ENCODE peak calls at places on chromosomes 7 and 10, in seven cellular contexts. One of them, this sample, is unnamed.

GRCh38 chr10:88115968-88116367 is 252.5 kb downstream of the PTEN start:
- DNase-seq in heart right ventricle: no peak
- DNase-seq in pancreas: no peak
- DNase-seq in mucosa of descending colon: no peak
- DNase-seq in endothelial cell: no peak
- DNase-seq in gastrocnemius medialis: no peak
- DNase-seq in ascending aorta: no peak
- DNase-seq in this sample: no peak

GRCh38 chr10:121949473-121949872 is 21.6 kb upstream of the ATE1 start:
- DNase-seq in endothelial cell: no peak
- DNase-seq in pancreas: no peak
- DNase-seq in ascending aorta: no peak
- DNase-seq in heart right ventricle: no peak
- DNase-seq in gastrocnemius medialis: no peak
- DNase-seq in mucosa of descending colon: no peak
- DNase-seq in this sample: no peak

GRCh38 chr7:55593515-55594318 is 21.4 kb upstream of the VOPP1 start:
- DNase-seq in endothelial cell: peak; percentile 80
- DNase-seq in ascending aorta: no peak
- DNase-seq in heart right ventricle: peak; percentile 73
- DNase-seq in gastrocnemius medialis: no peak
- DNase-seq in pancreas: peak; percentile 68
- DNase-seq in mucosa of descending colon: peak; percentile 87
- DNase-seq in this sample: no peak

GRCh38 chr10:74936577-74937445 is 110.4 kb downstream of the KAT6B start:
- DNase-seq in gastrocnemius medialis: no peak
- DNase-seq in pancreas: no peak
- DNase-seq in ascending aorta: no peak
- DNase-seq in heart right ventricle: no peak
- DNase-seq in endothelial cell: no peak
- DNase-seq in mucosa of descending colon: no peak
- DNase-seq in this sample: no peak

GRCh38 chr7:116330961-116331360 is 120.6 kb downstream of the TES start:
- DNase-seq in pancreas: no peak
- DNase-seq in heart right ventricle: no peak
- DNase-seq in mucosa of descending colon: no peak
- DNase-seq in gastrocnemius medialis: no peak
- DNase-seq in endothelial cell: no peak
- DNase-seq in ascending aorta: no peak
- DNase-seq in this sample: no peak

GRCh38 chr7:137874390-137874789 is 27.6 kb upstream of the DGKI start:
- DNase-seq in endothelial cell: no peak
- DNase-seq in mucosa of descending colon: no peak
- DNase-seq in pancreas: no peak
- DNase-seq in gastrocnemius medialis: no peak
- DNase-seq in heart right ventricle: no peak
- DNase-seq in ascending aorta: no peak
- DNase-seq in this sample: no peak

GRCh38 chr10:103894454-103894853 is 23.5 kb downstream of the STN1 start:
- DNase-seq in pancreas: no peak
- DNase-seq in mucosa of descending colon: no peak
- DNase-seq in endothelial cell: no peak
- DNase-seq in gastrocnemius medialis: no peak
- DNase-seq in heart right ventricle: no peak
- DNase-seq in ascending aorta: no peak
- DNase-seq in this sample: no peak

GRCh38 chr10:17811466-17811865 is 2.3 kb downstream of the MRC1 start:
- DNase-seq in heart right ventricle: no peak
- DNase-seq in mucosa of descending colon: no peak
- DNase-seq in gastrocnemius medialis: no peak
- DNase-seq in endothelial cell: no peak
- DNase-seq in ascending aorta: no peak
- DNase-seq in pancreas: no peak
- DNase-seq in this sample: no peak

GRCh38 chr7:80967536-80968297 is 48.9 kb upstream of the SEMA3C start:
- DNase-seq in heart right ventricle: no peak
- DNase-seq in ascending aorta: no peak
- DNase-seq in endothelial cell: no peak
- DNase-seq in gastrocnemius medialis: no peak
- DNase-seq in pancreas: no peak
- DNase-seq in mucosa of descending colon: no peak
- DNase-seq in this sample: no peak

GRCh38 chr7:91239171-91239604 is 25.0 kb upstream of the FZD1 start:
- DNase-seq in heart right ventricle: no peak
- DNase-seq in ascending aorta: no peak
- DNase-seq in pancreas: no peak
- DNase-seq in gastrocnemius medialis: no peak
- DNase-seq in mucosa of descending colon: peak; percentile 3
- DNase-seq in endothelial cell: peak; percentile 23
- DNase-seq in this sample: no peak

GRCh38 chr7:66521675-66522074 is 107.0 kb upstream of the KCTD7 start:
- DNase-seq in gastrocnemius medialis: no peak
- DNase-seq in endothelial cell: no peak
- DNase-seq in pancreas: no peak
- DNase-seq in ascending aorta: no peak
- DNase-seq in mucosa of descending colon: no peak
- DNase-seq in heart right ventricle: no peak
- DNase-seq in this sample: no peak

GRCh38 chr10:86364551-86365345 is 1.8 kb downstream of the GRID1 start:
- DNase-seq in mucosa of descending colon: no peak
- DNase-seq in gastrocnemius medialis: peak; percentile 5
- DNase-seq in ascending aorta: no peak
- DNase-seq in endothelial cell: peak; percentile 52
- DNase-seq in pancreas: no peak
- DNase-seq in heart right ventricle: no peak
- DNase-seq in this sample: no peak

GRCh38 chr7:19561121-19561805 is 147.6 kb downstream of the POLR1F start:
- DNase-seq in heart right ventricle: no peak
- DNase-seq in mucosa of descending colon: no peak
- DNase-seq in pancreas: no peak
- DNase-seq in endothelial cell: no peak
- DNase-seq in gastrocnemius medialis: no peak
- DNase-seq in ascending aorta: no peak
- DNase-seq in this sample: no peak

GRCh38 chr7:143882611-143883078 is 19.3 kb downstream of the TCAF1 start:
- DNase-seq in gastrocnemius medialis: peak; percentile 28
- DNase-seq in heart right ventricle: peak; percentile 85
- DNase-seq in endothelial cell: peak; percentile 66
- DNase-seq in pancreas: peak; percentile 48
- DNase-seq in mucosa of descending colon: no peak
- DNase-seq in ascending aorta: no peak
- DNase-seq in this sample: peak; percentile 44

GRCh38 chr10:127464561-127464960 is 84.5 kb upstream of the NPS start:
- DNase-seq in mucosa of descending colon: no peak
- DNase-seq in endothelial cell: no peak
- DNase-seq in gastrocnemius medialis: no peak
- DNase-seq in pancreas: no peak
- DNase-seq in heart right ventricle: no peak
- DNase-seq in ascending aorta: no peak
- DNase-seq in this sample: no peak
- TF ChIP-seq CTCF in mucosa of descending colon: no peak
- TF ChIP-seq CTCF in endothelial cell: no peak
- TF ChIP-seq CTCF in gastrocnemius medialis: no peak
- TF ChIP-seq CTCF in pancreas: no peak
- TF ChIP-seq CTCF in heart right ventricle: no peak
- TF ChIP-seq CTCF in ascending aorta: no peak
- TF ChIP-seq CTCF in this sample: no peak

GRCh38 chr10:110918633-110919348 is at the start of gene BBIP1:
- DNase-seq in heart right ventricle: peak; percentile 96
- DNase-seq in endothelial cell: peak; percentile 97
- DNase-seq in ascending aorta: no peak
- DNase-seq in mucosa of descending colon: peak; percentile 98
- DNase-seq in gastrocnemius medialis: no peak
- DNase-seq in pancreas: peak; percentile 97
- DNase-seq in this sample: no peak

GRCh38 chr10:110916554-110917346 is 2.2 kb downstream of the BBIP1 start:
- DNase-seq in heart right ventricle: no peak
- DNase-seq in ascending aorta: no peak
- DNase-seq in endothelial cell: no peak
- DNase-seq in pancreas: no peak
- DNase-seq in gastrocnemius medialis: no peak
- DNase-seq in mucosa of descending colon: no peak
- DNase-seq in this sample: peak; percentile 33

GRCh38 chr10:110918269-110918632 is 729 bp downstream of the BBIP1 start:
- DNase-seq in pancreas: no peak
- DNase-seq in gastrocnemius medialis: peak; percentile 95
- DNase-seq in mucosa of descending colon: peak; percentile 97
- DNase-seq in endothelial cell: no peak
- DNase-seq in heart right ventricle: no peak
- DNase-seq in ascending aorta: peak; percentile 82
- DNase-seq in this sample: peak; percentile 95

GRCh38 chr10:110919971-110920881 is 822 bp downstream of the SHOC2 start:
- DNase-seq in mucosa of descending colon: peak; percentile 74
- DNase-seq in heart right ventricle: peak; percentile 42
- DNase-seq in gastrocnemius medialis: peak; percentile 28
- DNase-seq in pancreas: peak; percentile 66
- DNase-seq in ascending aorta: no peak
- DNase-seq in endothelial cell: peak; percentile 36
- DNase-seq in this sample: peak; percentile 22

DNA sequence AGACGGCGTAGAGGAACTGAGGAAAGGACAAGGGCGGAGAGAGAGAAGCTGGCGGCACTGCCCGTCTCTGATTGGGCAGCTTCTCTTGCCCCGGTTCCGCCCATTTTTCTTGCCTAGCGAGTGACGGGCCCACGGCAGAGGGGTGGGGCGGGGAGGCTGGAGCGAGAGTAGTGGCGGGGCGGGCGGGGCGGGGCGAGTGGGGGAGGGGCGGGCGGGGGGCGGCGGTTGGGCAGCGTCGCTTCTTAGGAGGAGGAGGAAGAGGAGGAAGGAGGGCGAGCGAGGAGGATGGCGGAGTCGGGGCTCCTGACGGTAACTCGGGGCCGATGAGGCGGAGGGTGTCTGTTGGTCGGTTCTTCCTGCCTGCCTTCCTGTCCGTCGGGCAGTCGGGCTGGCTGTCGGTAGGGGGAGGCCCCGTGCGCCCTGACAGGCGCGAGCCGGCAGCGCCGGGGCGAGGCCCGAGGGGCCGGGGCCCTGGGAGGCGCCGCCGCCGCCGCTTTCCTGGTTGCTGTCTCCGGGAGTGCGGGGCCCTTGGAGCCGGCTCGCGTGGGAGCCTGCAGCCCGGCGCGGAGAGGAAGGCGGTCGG is at the start of gene SHOC2:
- DNase-seq in heart right ventricle: peak; percentile 98
- DNase-seq in ascending aorta: peak; percentile 100
- DNase-seq in mucosa of descending colon: no peak
- DNase-seq in pancreas: peak; percentile 99
- DNase-seq in endothelial cell: peak; percentile 68
- DNase-seq in gastrocnemius medialis: peak; percentile 100
- DNase-seq in this sample: peak; percentile 99
- TF ChIP-seq CTCF in heart right ventricle: peak; percentile 24
- TF ChIP-seq CTCF in ascending aorta: peak; percentile 11
- TF ChIP-seq CTCF in mucosa of descending colon: no peak
- TF ChIP-seq CTCF in pancreas: no peak
- TF ChIP-seq CTCF in endothelial cell: no peak
- TF ChIP-seq CTCF in gastrocnemius medialis: no peak
- TF ChIP-seq CTCF in this sample: no peak

GRCh38 chr7:104969183-104969582 is 44.8 kb upstream of the KMT2E start:
- DNase-seq in heart right ventricle: no peak
- DNase-seq in gastrocnemius medialis: no peak
- DNase-seq in pancreas: no peak
- DNase-seq in mucosa of descending colon: peak; percentile 2
- DNase-seq in ascending aorta: no peak
- DNase-seq in endothelial cell: no peak
- DNase-seq in this sample: no peak

GRCh38 chr7:104973909-104974415 is 40.0 kb upstream of the KMT2E start:
- DNase-seq in ascending aorta: no peak
- DNase-seq in endothelial cell: no peak
- DNase-seq in pancreas: no peak
- DNase-seq in gastrocnemius medialis: no peak
- DNase-seq in mucosa of descending colon: no peak
- DNase-seq in heart right ventricle: no peak
- DNase-seq in this sample: no peak

GRCh38 chr7:104973227-104973626 is 40.8 kb upstream of the KMT2E start:
- DNase-seq in heart right ventricle: no peak
- DNase-seq in gastrocnemius medialis: no peak
- DNase-seq in pancreas: no peak
- DNase-seq in ascending aorta: no peak
- DNase-seq in endothelial cell: no peak
- DNase-seq in mucosa of descending colon: no peak
- DNase-seq in this sample: no peak

GRCh38 chr7:104972510-104972909 is 41.5 kb upstream of the KMT2E start:
- DNase-seq in mucosa of descending colon: no peak
- DNase-seq in heart right ventricle: no peak
- DNase-seq in ascending aorta: no peak
- DNase-seq in pancreas: no peak
- DNase-seq in endothelial cell: no peak
- DNase-seq in gastrocnemius medialis: no peak
- DNase-seq in this sample: no peak

GRCh38 chr7:104971290-104972071 is 42.5 kb upstream of the KMT2E start:
- DNase-seq in endothelial cell: no peak
- DNase-seq in gastrocnemius medialis: peak; percentile 35
- DNase-seq in heart right ventricle: no peak
- DNase-seq in mucosa of descending colon: peak; percentile 76
- DNase-seq in pancreas: no peak
- DNase-seq in ascending aorta: no peak
- DNase-seq in this sample: peak; percentile 73
- TF ChIP-seq CTCF in endothelial cell: no peak
- TF ChIP-seq CTCF in gastrocnemius medialis: no peak
- TF ChIP-seq CTCF in heart right ventricle: no peak
- TF ChIP-seq CTCF in mucosa of descending colon: no peak
- TF ChIP-seq CTCF in pancreas: no peak
- TF ChIP-seq CTCF in ascending aorta: no peak
- TF ChIP-seq CTCF in this sample: peak; percentile 12

GRCh38 chr7:108002726-108003590 is at the start of gene LAMB1:
- DNase-seq in gastrocnemius medialis: peak; percentile 46
- DNase-seq in pancreas: peak; percentile 78
- DNase-seq in heart right ventricle: peak; percentile 78
- DNase-seq in endothelial cell: peak; percentile 78
- DNase-seq in ascending aorta: no peak
- DNase-seq in mucosa of descending colon: peak; percentile 78
- DNase-seq in this sample: peak; percentile 33
- TF ChIP-seq CTCF in gastrocnemius medialis: no peak
- TF ChIP-seq CTCF in pancreas: no peak
- TF ChIP-seq CTCF in heart right ventricle: no peak
- TF ChIP-seq CTCF in endothelial cell: no peak
- TF ChIP-seq CTCF in ascending aorta: no peak
- TF ChIP-seq CTCF in mucosa of descending colon: no peak
- TF ChIP-seq CTCF in this sample: no peak

DNA sequence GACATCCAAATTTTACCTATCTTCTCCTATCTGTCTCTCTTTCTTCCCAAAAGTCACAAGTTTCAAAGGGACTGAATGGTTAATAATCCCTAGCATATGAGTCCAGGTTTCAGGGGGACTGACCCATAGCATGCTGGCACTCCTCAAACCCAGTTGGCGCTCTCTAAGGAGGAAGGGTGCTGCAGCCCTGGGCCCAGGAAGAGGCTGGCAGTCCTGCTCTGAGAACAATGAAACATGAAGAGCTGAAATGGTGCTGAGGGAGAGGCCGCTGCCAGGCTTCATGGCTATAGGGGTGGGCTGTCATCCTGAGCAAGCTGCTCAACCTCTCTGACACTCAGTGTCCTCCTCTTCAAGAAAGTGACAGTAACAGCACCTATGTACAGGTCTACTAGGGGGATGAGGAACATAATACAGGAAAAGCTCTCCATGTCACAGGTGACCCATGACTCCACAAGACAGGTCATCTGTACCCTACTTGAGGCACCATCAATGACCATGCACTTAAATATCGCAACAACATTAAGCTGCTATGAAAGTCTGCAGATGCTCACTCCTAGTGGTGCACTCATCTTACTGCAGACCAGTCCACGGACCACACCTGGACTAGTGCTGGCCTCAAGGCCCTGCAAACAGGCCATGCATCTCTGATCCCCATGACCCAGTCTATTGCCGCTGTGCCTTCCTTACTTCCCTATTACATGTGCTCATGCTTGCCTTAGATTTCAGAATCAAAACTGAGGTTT is 17.0 kb downstream of the COBL start:
- DNase-seq in gastrocnemius medialis: no peak
- DNase-seq in mucosa of descending colon: no peak
- DNase-seq in heart right ventricle: no peak
- DNase-seq in ascending aorta: no peak
- DNase-seq in endothelial cell: no peak
- DNase-seq in pancreas: no peak
- DNase-seq in this sample: no peak
- TF ChIP-seq CTCF in gastrocnemius medialis: no peak
- TF ChIP-seq CTCF in mucosa of descending colon: no peak
- TF ChIP-seq CTCF in heart right ventricle: no peak
- TF ChIP-seq CTCF in ascending aorta: no peak
- TF ChIP-seq CTCF in endothelial cell: peak; percentile 25
- TF ChIP-seq CTCF in pancreas: no peak
- TF ChIP-seq CTCF in this sample: no peak